ENCODE peak calls at places on chromosome 7, in seven cellular contexts. M, L, S, P, H, V and R are unnamed samples.

GRCh38 chr7:118918556-118918955 is 694.1 kb downstream of the ANKRD7 start:
- DNase-seq in P (no peak), S (no peak), H (peak), V (no peak), L (peak), M (no peak), R (no peak)

GRCh38 chr7:116417593-116418345 is 81.8 kb upstream of the CAV2 start:
- DNase-seq in M (no peak), V (no peak), S (no peak), P (no peak), L (no peak), H (no peak), R (no peak)

GRCh38 chr7:39950473-39951155 is 558 bp downstream of the CDK13 start:
- DNase-seq in V (peak), M (peak), L (peak), S (peak), H (peak), P (peak), R (peak)

GRCh38 chr7:2979276-2979675 is 64.4 kb downstream of the CARD11 start:
- DNase-seq in S (no peak), H (no peak), L (peak), V (no peak), M (no peak), P (no peak), R (no peak)

GRCh38 chr7:111640416-111640815 is 78.1 kb upstream of the IMMP2L start:
- DNase-seq in H (no peak), M (no peak), S (no peak), P (no peak), L (no peak), V (no peak), R (no peak)

GRCh38 chr7:5217851-5218331 is 27.9 kb downstream of the WIPI2 start:
- DNase-seq in S (no peak), M (no peak), L (no peak), V (peak), P (no peak), H (no peak), R (no peak)

GRCh38 chr7:134676743-134677142 is 30.1 kb downstream of the BPGM start:
- DNase-seq in P (no peak), V (no peak), L (no peak), H (no peak), M (no peak), S (no peak), R (no peak)

GRCh38 chr7:27051451-27051850 is 44.3 kb downstream of the HOXA1 start:
- DNase-seq in M (no peak), H (no peak), S (no peak), V (no peak), L (no peak), P (no peak), R (no peak)

GRCh38 chr7:96415293-96415940 is 93.5 kb upstream of the SLC25A13 start:
- DNase-seq in M (no peak), S (no peak), L (no peak), V (no peak), P (no peak), H (no peak), R (no peak)

GRCh38 chr7:40810274-40810673 is 675.5 kb downstream of the SUGCT start:
- DNase-seq in M (no peak), L (peak), P (no peak), H (no peak), V (no peak), S (no peak), R (no peak)

GRCh38 chr7:157518514-157519175 is 181.8 kb downstream of the DNAJB6 start:
- DNase-seq in V (peak), P (no peak), L (no peak), H (no peak), M (no peak), S (no peak), R (no peak)

GRCh38 chr7:92639213-92639896 is 49.2 kb upstream of the FAM133B start:
- DNase-seq in L (no peak), P (no peak), H (no peak), S (no peak), V (no peak), M (no peak), R (no peak)

GRCh38 chr7:33986951-33987948 is 81.9 kb downstream of the BMPER start:
- DNase-seq in L (no peak), H (no peak), V (no peak), P (no peak), S (no peak), M (no peak), R (no peak)

GRCh38 chr7:151539055-151539714 is 19.5 kb upstream of the RHEB start:
- DNase-seq in V (no peak), M (no peak), L (no peak), P (no peak), S (no peak), H (peak), R (no peak)

GRCh38 chr7:117250801-117251200 is 72.1 kb downstream of the WNT2 start:
- DNase-seq in H (no peak), V (no peak), P (no peak), M (no peak), S (no peak), L (no peak), R (no peak)

GRCh38 chr7:97859606-97860204 is 12.5 kb downstream of the ASNS start:
- DNase-seq in P (no peak), S (no peak), H (no peak), M (no peak), L (no peak), V (no peak), R (no peak)

GRCh38 chr7:79778786-79779382 is 325.4 kb upstream of the MAGI2 start:
- DNase-seq in H (no peak), M (no peak), L (no peak), V (no peak), P (no peak), S (no peak), R (no peak)

GRCh38 chr7:114997487-114998404 is 75.9 kb downstream of the MDFIC start:
- DNase-seq in P (no peak), M (no peak), S (no peak), H (no peak), L (no peak), V (no peak), R (no peak)

GRCh38 chr7:37445064-37445723 is 3.5 kb downstream of the ELMO1 start:
- DNase-seq in M (no peak), V (no peak), H (no peak), L (no peak), P (no peak), S (no peak), R (no peak)

GRCh38 chr7:69309601-69310000 is 288.7 kb upstream of the AUTS2 start:
- DNase-seq in P (no peak), M (no peak), L (no peak), S (no peak), H (no peak), V (no peak), R (no peak)

GRCh38 chr7:162583-163297 is 29.6 kb upstream of the FAM20C start:
- DNase-seq in V (no peak), M (no peak), H (peak), P (no peak), S (no peak), L (no peak), R (no peak)

DNA sequence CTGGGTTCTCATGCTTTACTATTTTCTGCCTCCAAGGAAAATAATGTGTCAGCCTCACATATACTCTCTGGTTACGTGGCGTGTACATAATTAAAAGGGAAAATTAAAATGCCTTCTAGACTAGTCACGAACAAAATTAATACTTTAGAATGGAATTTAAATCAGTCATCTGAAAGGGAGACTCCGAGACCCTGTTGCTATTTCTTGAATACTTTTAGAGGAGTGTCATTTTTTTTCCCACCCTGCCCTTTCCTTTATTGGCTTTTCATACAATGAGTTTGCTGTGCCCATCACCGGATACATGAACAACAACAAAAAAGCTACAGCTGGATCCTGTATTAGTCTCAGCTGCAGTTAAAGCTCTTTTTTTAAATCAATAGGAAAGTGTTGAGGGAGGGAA is 20.1 kb downstream of the CYTH3 start:
- DNase-seq in V (no peak), H (no peak), P (no peak), S (no peak), L (no peak), M (no peak), R (no peak)
- H3K27ac ChIP-seq in V (peak), H (peak), P (peak), S (no peak), L (no peak), M (no peak), R (no peak)

DNA sequence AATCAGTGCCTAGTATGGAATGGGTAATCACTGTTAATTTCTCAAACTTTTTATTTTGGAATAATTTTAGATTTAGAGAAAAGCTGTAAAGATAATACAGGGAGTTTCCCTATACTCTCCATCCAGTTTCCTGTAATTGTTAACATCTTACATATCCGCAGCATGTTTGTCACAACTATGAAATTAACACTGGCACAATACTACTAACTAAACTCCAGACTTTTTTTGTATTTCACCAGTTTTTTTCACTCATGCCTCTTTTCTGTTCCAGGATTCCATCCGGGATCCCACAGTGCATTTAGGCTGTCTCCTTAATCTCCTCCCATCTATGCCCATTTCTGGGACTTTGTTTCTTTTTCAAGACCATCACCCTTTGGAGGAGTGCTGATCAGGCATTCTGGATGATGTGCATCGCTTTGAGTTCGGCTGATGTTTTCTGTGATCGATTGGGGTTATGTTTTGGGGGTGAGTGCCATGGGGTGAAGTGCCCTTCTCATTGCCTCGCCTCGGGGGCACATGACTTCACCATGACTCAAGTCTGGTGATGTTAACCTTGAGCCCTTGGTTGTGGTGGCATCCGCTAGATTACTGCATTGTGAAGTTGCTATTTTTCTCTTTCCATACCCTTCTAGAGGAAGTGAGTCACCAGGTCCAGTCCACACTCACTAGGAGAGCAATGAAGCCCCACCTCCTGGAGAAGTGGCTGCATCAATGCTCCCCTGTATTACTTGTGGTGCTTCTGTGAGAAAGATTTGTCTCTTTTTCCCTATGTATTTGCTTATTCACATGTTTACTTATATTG is 43.9 kb upstream of the GRB10 start:
- DNase-seq in S (no peak), V (no peak), L (no peak), M (no peak), P (no peak), H (no peak), R (no peak)
- H3K27ac ChIP-seq in S (no peak), V (no peak), L (no peak), M (no peak), P (peak), H (no peak), R (no peak)

GRCh38 chr7:121696954-121697353 is 176.0 kb upstream of the PTPRZ1 start:
- DNase-seq in V (no peak), P (no peak), M (no peak), H (no peak), L (no peak), S (no peak), R (no peak)
- H3K27ac ChIP-seq in V (no peak), P (no peak), M (no peak), H (no peak), L (no peak), S (no peak), R (no peak)

GRCh38 chr7:16402084-16402483 is 19.3 kb downstream of the CRPPA start:
- DNase-seq in S (no peak), H (no peak), L (no peak), P (no peak), M (no peak), V (no peak), R (no peak)

GRCh38 chr7:16404631-16405030 is 16.7 kb downstream of the CRPPA start:
- DNase-seq in L (no peak), V (no peak), H (no peak), S (no peak), M (no peak), P (no peak), R (no peak)

GRCh38 chr7:16400896-16401275 is 20.5 kb downstream of the CRPPA start:
- DNase-seq in V (no peak), H (no peak), L (no peak), P (no peak), M (no peak), S (no peak), R (no peak)

GRCh38 chr7:16403475-16403874 is 17.9 kb downstream of the CRPPA start:
- DNase-seq in S (no peak), V (no peak), P (no peak), M (no peak), H (no peak), L (no peak), R (no peak)

GRCh38 chr7:16402940-16403339 is 18.4 kb downstream of the CRPPA start:
- DNase-seq in M (no peak), S (no peak), L (no peak), H (no peak), P (no peak), V (no peak), R (no peak)
- H3K27ac ChIP-seq in M (no peak), S (no peak), L (no peak), H (no peak), P (no peak), V (no peak), R (no peak)

GRCh38 chr7:103813970-103814369 is 175.5 kb downstream of the RELN start:
- DNase-seq in L (no peak), P (no peak), V (no peak), M (no peak), S (no peak), H (no peak), R (no peak)

GRCh38 chr7:103809229-103809994 is 180.0 kb downstream of the RELN start:
- DNase-seq in M (no peak), S (no peak), H (no peak), V (no peak), P (no peak), L (no peak), R (no peak)

GRCh38 chr7:103811997-103812396 is 177.5 kb downstream of the RELN start:
- DNase-seq in H (no peak), L (peak), S (peak), V (no peak), P (no peak), M (peak), R (no peak)

GRCh38 chr7:103810112-103810744 is 179.2 kb downstream of the RELN start:
- DNase-seq in M (no peak), H (peak), V (no peak), S (no peak), L (no peak), P (no peak), R (no peak)

GRCh38 chr7:103811315-103811714 is 178.1 kb downstream of the RELN start:
- DNase-seq in S (no peak), V (no peak), H (peak), P (no peak), L (no peak), M (no peak), R (no peak)
- H3K27ac ChIP-seq in S (no peak), V (no peak), H (peak), P (no peak), L (no peak), M (no peak), R (no peak)

DNA sequence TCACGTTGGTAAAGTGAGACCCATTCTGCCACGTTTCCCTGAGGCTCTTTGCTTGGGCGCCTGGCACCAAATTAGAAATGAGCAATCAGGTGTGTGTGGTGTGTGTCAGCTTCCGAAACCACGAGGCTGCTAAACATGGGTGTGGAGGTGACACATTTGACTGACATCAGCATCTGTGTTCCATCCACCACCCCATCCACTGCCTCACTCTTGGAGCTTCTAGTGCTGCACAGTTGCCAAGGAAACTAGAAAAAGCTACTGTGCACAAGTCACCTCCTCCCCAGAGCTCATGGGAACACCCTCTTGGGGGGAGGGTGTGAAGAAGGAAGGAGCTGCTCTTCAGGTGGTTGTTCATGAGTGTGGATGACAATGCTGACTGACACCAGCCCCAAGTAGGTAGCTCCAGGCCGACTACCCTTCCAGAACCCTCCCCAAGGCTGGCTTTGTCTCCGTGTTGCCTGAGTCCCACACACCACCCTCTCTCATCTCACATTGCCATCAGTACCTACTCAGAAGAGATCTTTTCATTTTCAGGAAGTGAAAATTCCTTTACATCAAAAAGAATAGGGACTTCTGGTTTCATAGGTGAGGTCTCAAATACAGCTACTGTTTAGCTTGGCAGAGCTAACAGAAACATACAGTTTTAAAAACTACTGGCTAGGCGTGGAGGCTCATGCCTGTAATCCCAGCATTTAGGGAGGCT is 152.2 kb downstream of the TMEM178B start:
- DNase-seq in V (no peak), L (peak), P (no peak), H (no peak), M (no peak), S (no peak), R (no peak)
- H3K27ac ChIP-seq in V (no peak), L (no peak), P (no peak), H (no peak), M (no peak), S (no peak), R (no peak)

GRCh38 chr7:66430164-66430545 is 198.5 kb upstream of the KCTD7 start:
- DNase-seq in V (no peak), L (no peak), P (no peak), S (no peak), H (no peak), M (no peak), R (no peak)
- H3K27ac ChIP-seq in V (no peak), L (no peak), P (no peak), S (no peak), H (no peak), M (no peak), R (no peak)